ENCODE peak calls at places on chromosomes 5 and 9, in four cellular contexts. M is upper lobe of right lung, I is astrocyte of the spinal cord, K is endodermal cell. Z is an unnamed sample.

GRCh38 chr9:127853312-127854168 is 918 bp downstream of the ENG start:
- DNase-seq in K (no peak), M (no peak), I (no peak), Z (no peak)

GRCh38 chr5:125190232-125191051 is 444.0 kb upstream of the ZNF608 start:
- DNase-seq in M (no peak), K (no peak), I (peak; percentile 26), Z (no peak)

GRCh38 chr5:35742006-35742405 is 114.7 kb upstream of the IL7R start:
- DNase-seq in K (no peak), M (no peak), I (no peak), Z (no peak)

GRCh38 chr5:156109317-156110023 is 217.5 kb upstream of the SGCD start:
- DNase-seq in M (no peak), K (no peak), I (no peak), Z (no peak)

GRCh38 chr5:165334186-165334585 is 1828.8 kb downstream of the MAT2B start:
- DNase-seq in M (no peak), I (peak; percentile 33), K (no peak), Z (no peak)

GRCh38 chr5:180155331-180155881 is 53.6 kb downstream of the RASGEF1C start:
- DNase-seq in K (no peak), M (no peak), I (no peak), Z (peak; percentile 60)

GRCh38 chr5:123119334-123119986 is 30.4 kb downstream of the PRDM6 start:
- DNase-seq in M (no peak), I (peak; percentile 20), K (peak; percentile 95), Z (no peak)

GRCh38 chr5:177189416-177189815 is 55.8 kb downstream of the NSD1 start:
- DNase-seq in I (peak; percentile 15), M (no peak), K (no peak), Z (no peak)

GRCh38 chr5:173855162-173855994 is 32.8 kb upstream of the CPEB4 start:
- DNase-seq in I (no peak), K (no peak), M (no peak), Z (no peak)

GRCh38 chr5:124342027-124342471 is 404.4 kb downstream of the ZNF608 start:
- DNase-seq in M (no peak), K (no peak), I (peak; percentile 88), Z (no peak)

GRCh38 chr5:168612123-168612522 is 33.0 kb upstream of the PANK3 start:
- DNase-seq in M (no peak), I (no peak), K (no peak), Z (no peak)

GRCh38 chr9:16705121-16705604 is 165.3 kb downstream of the BNC2 start:
- DNase-seq in M (peak; percentile 76), K (peak; percentile 90), I (peak; percentile 99), Z (peak; percentile 89)

GRCh38 chr5:95009812-95010211 is 275.1 kb downstream of the MCTP1 start:
- DNase-seq in M (no peak), K (no peak), I (no peak), Z (no peak)

GRCh38 chr5:62473209-62473608 is 60.6 kb downstream of the IPO11 start:
- DNase-seq in I (peak; percentile 9), M (no peak), K (no peak), Z (no peak)

GRCh38 chr5:18305288-18305899 is 671.1 kb downstream of the TAF11L14 start:
- DNase-seq in M (no peak), K (peak; percentile 64), I (peak; percentile 33), Z (no peak)

GRCh38 chr5:164207646-164208045 is 702.2 kb downstream of the MAT2B start:
- DNase-seq in M (no peak), I (no peak), K (no peak), Z (no peak)

GRCh38 chr9:10248890-10249289 is 363.9 kb downstream of the PTPRD start:
- DNase-seq in M (no peak), K (no peak), I (no peak), Z (no peak)

GRCh38 chr9:99121604-99122003 is 16.7 kb downstream of the TGFBR1 start:
- DNase-seq in K (no peak), M (no peak), I (no peak), Z (no peak)

GRCh38 chr5:172771439-172772111 is 580 bp upstream of the DUSP1 start:
- DNase-seq in I (peak; percentile 76), M (no peak), K (no peak), Z (no peak)

GRCh38 chr5:149154629-149155028 is 13.3 kb downstream of the ABLIM3 start:
- DNase-seq in K (no peak), M (no peak), I (no peak), Z (no peak)

DNA sequence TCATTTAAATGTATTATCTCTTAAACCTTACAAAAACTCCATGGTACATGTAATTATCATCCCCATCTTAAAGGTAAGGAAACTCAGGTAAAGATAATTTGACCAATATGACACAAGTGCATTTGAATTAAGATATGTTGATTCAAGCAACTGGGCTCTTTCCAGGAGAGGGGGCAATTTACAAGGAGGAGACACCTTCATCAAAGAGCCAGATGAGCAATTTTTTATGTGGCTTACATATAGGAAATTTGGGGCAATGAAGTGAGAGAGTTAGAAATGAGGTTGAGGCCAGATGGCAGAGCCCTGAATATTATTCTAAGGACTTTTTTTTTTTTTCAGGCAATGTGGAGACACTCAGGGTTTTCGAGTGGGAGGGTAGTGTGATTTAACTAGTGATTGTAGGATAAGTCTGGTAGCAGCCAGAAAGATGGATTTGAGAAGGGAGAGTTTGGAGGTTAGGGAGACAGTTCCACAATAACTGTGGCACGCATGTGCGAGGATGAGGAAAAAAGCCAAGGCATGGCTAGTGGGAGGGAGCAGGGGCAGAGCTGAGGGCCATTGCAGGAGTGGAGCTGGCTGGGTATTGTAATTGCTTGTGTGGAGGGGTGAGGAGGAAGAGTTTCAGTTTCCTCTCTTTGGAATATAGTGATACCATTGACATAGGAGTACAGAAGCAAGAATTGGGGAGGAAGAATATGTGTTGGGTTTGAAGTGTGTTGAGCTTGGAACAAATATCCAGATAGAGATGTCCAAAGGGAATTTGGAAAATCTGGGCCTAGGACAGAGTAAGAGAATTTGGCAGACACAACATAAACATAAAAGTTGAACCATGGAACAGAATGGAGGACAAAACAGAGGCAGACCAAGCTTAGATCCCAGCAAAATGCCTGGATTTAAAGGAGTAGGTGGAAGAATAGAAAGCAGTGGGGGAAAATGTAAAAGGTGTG is 72.0 kb downstream of the ACTBL2 start:
- DNase-seq in I (no peak), K (no peak), M (no peak), Z (no peak)
- TF ChIP-seq CTCF in I (no peak), K (no peak), M (no peak), Z (no peak)

GRCh38 chr5:135437796-135438560 is 9.2 kb downstream of the DCANP1 start:
- DNase-seq in M (peak; percentile 64), I (peak; percentile 87), K (peak; percentile 55), Z (peak; percentile 65)
- TF ChIP-seq CTCF in M (no peak), I (peak; percentile 9), K (peak; percentile 17), Z (no peak)

DNA sequence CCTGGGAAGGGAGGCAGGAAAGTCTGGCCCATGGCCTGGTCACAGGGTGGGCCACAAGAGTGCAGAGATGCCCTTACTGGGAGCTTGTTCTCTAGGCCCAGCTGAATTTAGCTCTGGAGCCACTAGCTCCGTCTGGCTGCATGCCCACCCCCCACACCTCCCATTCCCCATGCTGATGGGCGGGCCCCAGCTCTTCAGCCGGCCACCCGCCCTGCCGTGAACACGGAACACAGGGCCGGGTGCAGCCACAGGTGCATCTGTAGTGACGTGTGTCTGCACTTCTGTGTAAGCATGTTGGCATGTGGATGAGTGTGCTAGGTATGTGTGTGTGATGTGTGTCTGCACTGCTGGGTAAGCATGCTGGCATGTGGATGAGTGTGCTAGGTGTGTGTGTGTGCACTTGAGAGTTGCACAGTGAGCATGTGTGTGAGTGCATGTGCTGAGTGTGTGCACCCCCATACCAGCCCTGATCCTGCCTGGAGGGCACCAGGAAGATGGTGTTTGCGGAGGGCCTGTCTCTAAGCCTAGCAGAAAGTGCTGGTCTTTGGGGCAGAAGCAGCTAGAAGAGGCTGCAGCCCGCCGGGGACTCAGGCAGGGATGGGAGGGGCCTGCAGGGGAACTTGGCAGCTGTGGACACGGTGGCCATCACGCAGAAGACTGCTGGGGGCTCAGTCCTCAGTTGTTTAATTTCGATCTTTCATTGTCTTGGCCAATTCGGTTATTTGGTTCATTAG is 136.4 kb downstream of the CACNA1B start:
- DNase-seq in M (no peak), K (peak; percentile 36), I (no peak), Z (no peak)
- TF ChIP-seq CTCF in M (no peak), K (no peak), I (no peak), Z (no peak)

DNA sequence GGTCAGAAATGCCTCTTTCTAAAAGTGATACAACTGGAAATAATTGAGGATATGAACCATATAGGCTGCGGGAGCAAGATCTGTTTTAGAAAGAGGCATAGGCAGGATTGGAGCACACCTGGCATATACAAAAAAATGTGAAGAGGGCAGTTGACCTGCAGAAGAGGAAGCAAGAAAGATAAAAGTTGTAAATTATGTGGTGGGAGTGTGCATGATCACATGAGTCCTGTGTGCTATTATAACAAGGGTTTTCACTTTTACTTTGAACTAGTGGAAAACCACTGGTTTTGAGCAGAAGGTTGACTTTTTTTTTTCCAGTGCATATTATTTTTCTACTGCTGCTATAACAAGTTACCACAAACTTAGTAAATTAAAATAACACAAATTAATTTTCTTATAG is 489.3 kb downstream of the ANXA1 start:
- DNase-seq in K (no peak), I (no peak), M (no peak), Z (no peak)
- TF ChIP-seq CTCF in K (no peak), I (no peak), M (no peak), Z (no peak)

GRCh38 chr5:138527170-138527569 is 15.9 kb downstream of the ETF1 start:
- DNase-seq in K (no peak), M (no peak), I (no peak), Z (no peak)
- TF ChIP-seq CTCF in K (no peak), M (no peak), I (no peak), Z (no peak)

GRCh38 chr5:96321371-96321770 is 111.7 kb downstream of the PCSK1 start:
- DNase-seq in M (no peak), K (no peak), I (no peak), Z (no peak)
- TF ChIP-seq CTCF in M (no peak), K (no peak), I (no peak), Z (no peak)

GRCh38 chr9:32552172-32552872 is at the start of the genes SMIM27 and TOPORS:
- DNase-seq in M (peak; percentile 96), I (peak; percentile 94), K (peak; percentile 94), Z (peak; percentile 94)

GRCh38 chr9:32554107-32554506 is 1.7 kb upstream of the TOPORS start:
- DNase-seq in I (no peak), M (no peak), K (no peak), Z (no peak)

GRCh38 chr9:32551491-32552049 is 557 bp upstream of the SMIM27 start:
- DNase-seq in I (no peak), M (no peak), K (no peak), Z (no peak)

GRCh38 chr9:32550046-32550608 is 2.0 kb upstream of the SMIM27 start:
- DNase-seq in I (peak; percentile 45), M (no peak), K (peak; percentile 59), Z (no peak)

GRCh38 chr9:32550609-32551490 is 1.3 kb upstream of the SMIM27 start:
- DNase-seq in I (peak; percentile 93), M (peak; percentile 93), K (peak; percentile 99), Z (peak; percentile 98)
- TF ChIP-seq CTCF in I (peak; percentile 8), M (no peak), K (no peak), Z (no peak)